ENCODE peak calls at places on chromosomes 6 and 20, in ten cellular contexts. One of them, this sample, is unnamed.

GRCh38 chr20:58577871-58578615 is 62.8 kb upstream of the APCDD1L start:
- DNase-seq in CD8-positive, alpha-beta memory T cell: no peak
- DNase-seq in stimulated activated CD4-positive, alpha-beta T cell treated with anti-CD3 and anti-CD28 coated beads, Interleukin-12 subunit alpha, Interleukin-12 subunit beta, amount 100 ng/mL, for 4 hours: no peak
- DNase-seq in stimulated activated CD8-positive, alpha-beta memory T cell treated with anti-CD3 and anti-CD28 coated beads, Interleukin-15, amount 100 ng/mL, for 4 hours: no peak
- DNase-seq in KG1: no peak
- DNase-seq in body of pancreas: no peak
- DNase-seq in GOT3: no peak
- DNase-seq in HFFc6: no peak
- DNase-seq in NCI-H1092 treated with DMSO at 0.1 percent for 48 hours: no peak
- DNase-seq in NCI-H69: no peak
- DNase-seq in this sample: no peak

GRCh38 chr20:36040571-36040970 is 72.2 kb downstream of the CNBD2 start:
- DNase-seq in body of pancreas: no peak
- DNase-seq in GOT3: no peak
- DNase-seq in stimulated activated CD4-positive, alpha-beta T cell treated with anti-CD3 and anti-CD28 coated beads, Interleukin-12 subunit alpha, Interleukin-12 subunit beta, amount 100 ng/mL, for 4 hours: no peak
- DNase-seq in stimulated activated CD8-positive, alpha-beta memory T cell treated with anti-CD3 and anti-CD28 coated beads, Interleukin-15, amount 100 ng/mL, for 4 hours: no peak
- DNase-seq in NCI-H69: no peak
- DNase-seq in HFFc6: no peak
- DNase-seq in CD8-positive, alpha-beta memory T cell: no peak
- DNase-seq in KG1: no peak
- DNase-seq in NCI-H1092 treated with DMSO at 0.1 percent for 48 hours: no peak
- DNase-seq in this sample: no peak

GRCh38 chr6:17096076-17096475 is 5.8 kb upstream of the STMND1 start:
- DNase-seq in body of pancreas: peak
- DNase-seq in HFFc6: no peak
- DNase-seq in stimulated activated CD8-positive, alpha-beta memory T cell treated with anti-CD3 and anti-CD28 coated beads, Interleukin-15, amount 100 ng/mL, for 4 hours: no peak
- DNase-seq in GOT3: no peak
- DNase-seq in KG1: no peak
- DNase-seq in CD8-positive, alpha-beta memory T cell: no peak
- DNase-seq in NCI-H69: no peak
- DNase-seq in stimulated activated CD4-positive, alpha-beta T cell treated with anti-CD3 and anti-CD28 coated beads, Interleukin-12 subunit alpha, Interleukin-12 subunit beta, amount 100 ng/mL, for 4 hours: no peak
- DNase-seq in NCI-H1092 treated with DMSO at 0.1 percent for 48 hours: no peak
- DNase-seq in this sample: no peak

GRCh38 chr6:43412541-43412940 is 14.8 kb upstream of the ABCC10 start:
- DNase-seq in stimulated activated CD8-positive, alpha-beta memory T cell treated with anti-CD3 and anti-CD28 coated beads, Interleukin-15, amount 100 ng/mL, for 4 hours: no peak
- DNase-seq in NCI-H69: no peak
- DNase-seq in stimulated activated CD4-positive, alpha-beta T cell treated with anti-CD3 and anti-CD28 coated beads, Interleukin-12 subunit alpha, Interleukin-12 subunit beta, amount 100 ng/mL, for 4 hours: no peak
- DNase-seq in KG1: no peak
- DNase-seq in body of pancreas: no peak
- DNase-seq in CD8-positive, alpha-beta memory T cell: no peak
- DNase-seq in HFFc6: no peak
- DNase-seq in GOT3: no peak
- DNase-seq in NCI-H1092 treated with DMSO at 0.1 percent for 48 hours: no peak
- DNase-seq in this sample: no peak

GRCh38 chr20:6976535-6976934 is 209.0 kb downstream of the BMP2 start:
- DNase-seq in GOT3: no peak
- DNase-seq in stimulated activated CD4-positive, alpha-beta T cell treated with anti-CD3 and anti-CD28 coated beads, Interleukin-12 subunit alpha, Interleukin-12 subunit beta, amount 100 ng/mL, for 4 hours: no peak
- DNase-seq in KG1: no peak
- DNase-seq in CD8-positive, alpha-beta memory T cell: no peak
- DNase-seq in body of pancreas: no peak
- DNase-seq in NCI-H1092 treated with DMSO at 0.1 percent for 48 hours: no peak
- DNase-seq in HFFc6: no peak
- DNase-seq in NCI-H69: peak
- DNase-seq in stimulated activated CD8-positive, alpha-beta memory T cell treated with anti-CD3 and anti-CD28 coated beads, Interleukin-15, amount 100 ng/mL, for 4 hours: no peak
- DNase-seq in this sample: no peak

GRCh38 chr6:104606361-104606760 is 253.4 kb downstream of the HACE1 start:
- DNase-seq in GOT3: no peak
- DNase-seq in stimulated activated CD4-positive, alpha-beta T cell treated with anti-CD3 and anti-CD28 coated beads, Interleukin-12 subunit alpha, Interleukin-12 subunit beta, amount 100 ng/mL, for 4 hours: no peak
- DNase-seq in stimulated activated CD8-positive, alpha-beta memory T cell treated with anti-CD3 and anti-CD28 coated beads, Interleukin-15, amount 100 ng/mL, for 4 hours: no peak
- DNase-seq in body of pancreas: no peak
- DNase-seq in HFFc6: no peak
- DNase-seq in CD8-positive, alpha-beta memory T cell: no peak
- DNase-seq in NCI-H1092 treated with DMSO at 0.1 percent for 48 hours: peak
- DNase-seq in NCI-H69: peak
- DNase-seq in KG1: no peak
- DNase-seq in this sample: no peak

GRCh38 chr6:90388395-90388794 is 91.8 kb upstream of the BACH2 start:
- DNase-seq in NCI-H69: no peak
- DNase-seq in body of pancreas: no peak
- DNase-seq in stimulated activated CD8-positive, alpha-beta memory T cell treated with anti-CD3 and anti-CD28 coated beads, Interleukin-15, amount 100 ng/mL, for 4 hours: no peak
- DNase-seq in KG1: no peak
- DNase-seq in NCI-H1092 treated with DMSO at 0.1 percent for 48 hours: no peak
- DNase-seq in HFFc6: no peak
- DNase-seq in stimulated activated CD4-positive, alpha-beta T cell treated with anti-CD3 and anti-CD28 coated beads, Interleukin-12 subunit alpha, Interleukin-12 subunit beta, amount 100 ng/mL, for 4 hours: no peak
- DNase-seq in GOT3: no peak
- DNase-seq in CD8-positive, alpha-beta memory T cell: no peak
- DNase-seq in this sample: no peak

GRCh38 chr6:1316482-1317220 is 4.8 kb downstream of the FOXQ1 start:
- DNase-seq in GOT3: no peak
- DNase-seq in KG1: no peak
- DNase-seq in NCI-H1092 treated with DMSO at 0.1 percent for 48 hours: no peak
- DNase-seq in stimulated activated CD8-positive, alpha-beta memory T cell treated with anti-CD3 and anti-CD28 coated beads, Interleukin-15, amount 100 ng/mL, for 4 hours: no peak
- DNase-seq in CD8-positive, alpha-beta memory T cell: no peak
- DNase-seq in HFFc6: peak
- DNase-seq in body of pancreas: peak
- DNase-seq in stimulated activated CD4-positive, alpha-beta T cell treated with anti-CD3 and anti-CD28 coated beads, Interleukin-12 subunit alpha, Interleukin-12 subunit beta, amount 100 ng/mL, for 4 hours: no peak
- DNase-seq in NCI-H69: peak
- DNase-seq in this sample: peak

GRCh38 chr6:44642870-44643522 is 255.5 kb downstream of the CDC5L start:
- DNase-seq in NCI-H69: peak
- DNase-seq in GOT3: no peak
- DNase-seq in NCI-H1092 treated with DMSO at 0.1 percent for 48 hours: peak
- DNase-seq in KG1: no peak
- DNase-seq in stimulated activated CD4-positive, alpha-beta T cell treated with anti-CD3 and anti-CD28 coated beads, Interleukin-12 subunit alpha, Interleukin-12 subunit beta, amount 100 ng/mL, for 4 hours: peak
- DNase-seq in HFFc6: peak
- DNase-seq in CD8-positive, alpha-beta memory T cell: no peak
- DNase-seq in stimulated activated CD8-positive, alpha-beta memory T cell treated with anti-CD3 and anti-CD28 coated beads, Interleukin-15, amount 100 ng/mL, for 4 hours: no peak
- DNase-seq in body of pancreas: no peak
- DNase-seq in this sample: no peak

GRCh38 chr20:235891-236290 is 8.8 kb downstream of the DEFB129 start:
- DNase-seq in stimulated activated CD8-positive, alpha-beta memory T cell treated with anti-CD3 and anti-CD28 coated beads, Interleukin-15, amount 100 ng/mL, for 4 hours: no peak
- DNase-seq in GOT3: no peak
- DNase-seq in NCI-H1092 treated with DMSO at 0.1 percent for 48 hours: no peak
- DNase-seq in HFFc6: peak
- DNase-seq in KG1: no peak
- DNase-seq in NCI-H69: no peak
- DNase-seq in CD8-positive, alpha-beta memory T cell: no peak
- DNase-seq in body of pancreas: no peak
- DNase-seq in stimulated activated CD4-positive, alpha-beta T cell treated with anti-CD3 and anti-CD28 coated beads, Interleukin-12 subunit alpha, Interleukin-12 subunit beta, amount 100 ng/mL, for 4 hours: no peak
- DNase-seq in this sample: no peak

GRCh38 chr20:4606046-4606445 is 115.7 kb upstream of the PRND start:
- DNase-seq in NCI-H69: no peak
- DNase-seq in GOT3: no peak
- DNase-seq in stimulated activated CD8-positive, alpha-beta memory T cell treated with anti-CD3 and anti-CD28 coated beads, Interleukin-15, amount 100 ng/mL, for 4 hours: no peak
- DNase-seq in CD8-positive, alpha-beta memory T cell: no peak
- DNase-seq in KG1: no peak
- DNase-seq in body of pancreas: no peak
- DNase-seq in HFFc6: no peak
- DNase-seq in stimulated activated CD4-positive, alpha-beta T cell treated with anti-CD3 and anti-CD28 coated beads, Interleukin-12 subunit alpha, Interleukin-12 subunit beta, amount 100 ng/mL, for 4 hours: no peak
- DNase-seq in NCI-H1092 treated with DMSO at 0.1 percent for 48 hours: no peak
- DNase-seq in this sample: no peak

GRCh38 chr20:21225215-21225947 is 77.8 kb upstream of the XRN2 start:
- DNase-seq in KG1: no peak
- DNase-seq in body of pancreas: no peak
- DNase-seq in stimulated activated CD8-positive, alpha-beta memory T cell treated with anti-CD3 and anti-CD28 coated beads, Interleukin-15, amount 100 ng/mL, for 4 hours: no peak
- DNase-seq in stimulated activated CD4-positive, alpha-beta T cell treated with anti-CD3 and anti-CD28 coated beads, Interleukin-12 subunit alpha, Interleukin-12 subunit beta, amount 100 ng/mL, for 4 hours: no peak
- DNase-seq in CD8-positive, alpha-beta memory T cell: no peak
- DNase-seq in NCI-H1092 treated with DMSO at 0.1 percent for 48 hours: no peak
- DNase-seq in HFFc6: no peak
- DNase-seq in GOT3: no peak
- DNase-seq in NCI-H69: no peak
- DNase-seq in this sample: no peak

GRCh38 chr20:62200491-62201172 is 17.8 kb downstream of the MTG2 start:
- DNase-seq in stimulated activated CD4-positive, alpha-beta T cell treated with anti-CD3 and anti-CD28 coated beads, Interleukin-12 subunit alpha, Interleukin-12 subunit beta, amount 100 ng/mL, for 4 hours: no peak
- DNase-seq in HFFc6: no peak
- DNase-seq in stimulated activated CD8-positive, alpha-beta memory T cell treated with anti-CD3 and anti-CD28 coated beads, Interleukin-15, amount 100 ng/mL, for 4 hours: no peak
- DNase-seq in KG1: no peak
- DNase-seq in GOT3: no peak
- DNase-seq in body of pancreas: no peak
- DNase-seq in NCI-H69: no peak
- DNase-seq in CD8-positive, alpha-beta memory T cell: no peak
- DNase-seq in NCI-H1092 treated with DMSO at 0.1 percent for 48 hours: no peak
- DNase-seq in this sample: no peak

GRCh38 chr6:43919774-43920173 is 149.8 kb downstream of the VEGFA start:
- DNase-seq in NCI-H69: no peak
- DNase-seq in KG1: no peak
- DNase-seq in NCI-H1092 treated with DMSO at 0.1 percent for 48 hours: no peak
- DNase-seq in GOT3: no peak
- DNase-seq in CD8-positive, alpha-beta memory T cell: no peak
- DNase-seq in stimulated activated CD4-positive, alpha-beta T cell treated with anti-CD3 and anti-CD28 coated beads, Interleukin-12 subunit alpha, Interleukin-12 subunit beta, amount 100 ng/mL, for 4 hours: no peak
- DNase-seq in HFFc6: no peak
- DNase-seq in body of pancreas: no peak
- DNase-seq in stimulated activated CD8-positive, alpha-beta memory T cell treated with anti-CD3 and anti-CD28 coated beads, Interleukin-15, amount 100 ng/mL, for 4 hours: no peak
- DNase-seq in this sample: no peak

GRCh38 chr20:16918366-16918765 is 170.2 kb downstream of the OTOR start:
- DNase-seq in stimulated activated CD4-positive, alpha-beta T cell treated with anti-CD3 and anti-CD28 coated beads, Interleukin-12 subunit alpha, Interleukin-12 subunit beta, amount 100 ng/mL, for 4 hours: no peak
- DNase-seq in HFFc6: no peak
- DNase-seq in body of pancreas: no peak
- DNase-seq in NCI-H69: no peak
- DNase-seq in KG1: no peak
- DNase-seq in stimulated activated CD8-positive, alpha-beta memory T cell treated with anti-CD3 and anti-CD28 coated beads, Interleukin-15, amount 100 ng/mL, for 4 hours: no peak
- DNase-seq in GOT3: no peak
- DNase-seq in CD8-positive, alpha-beta memory T cell: no peak
- DNase-seq in NCI-H1092 treated with DMSO at 0.1 percent for 48 hours: no peak
- DNase-seq in this sample: no peak

GRCh38 chr6:57221191-57221935 is 744 bp downstream of the RAB23 start:
- DNase-seq in NCI-H1092 treated with DMSO at 0.1 percent for 48 hours: peak
- DNase-seq in body of pancreas: peak
- DNase-seq in CD8-positive, alpha-beta memory T cell: peak
- DNase-seq in GOT3: peak
- DNase-seq in stimulated activated CD8-positive, alpha-beta memory T cell treated with anti-CD3 and anti-CD28 coated beads, Interleukin-15, amount 100 ng/mL, for 4 hours: peak
- DNase-seq in NCI-H69: peak
- DNase-seq in KG1: peak
- DNase-seq in stimulated activated CD4-positive, alpha-beta T cell treated with anti-CD3 and anti-CD28 coated beads, Interleukin-12 subunit alpha, Interleukin-12 subunit beta, amount 100 ng/mL, for 4 hours: peak
- DNase-seq in HFFc6: peak
- DNase-seq in this sample: peak

GRCh38 chr6:150212745-150213144 is 69.9 kb downstream of the PPP1R14C start:
- DNase-seq in KG1: no peak
- DNase-seq in CD8-positive, alpha-beta memory T cell: no peak
- DNase-seq in GOT3: no peak
- DNase-seq in body of pancreas: no peak
- DNase-seq in HFFc6: no peak
- DNase-seq in NCI-H1092 treated with DMSO at 0.1 percent for 48 hours: no peak
- DNase-seq in stimulated activated CD4-positive, alpha-beta T cell treated with anti-CD3 and anti-CD28 coated beads, Interleukin-12 subunit alpha, Interleukin-12 subunit beta, amount 100 ng/mL, for 4 hours: no peak
- DNase-seq in stimulated activated CD8-positive, alpha-beta memory T cell treated with anti-CD3 and anti-CD28 coated beads, Interleukin-15, amount 100 ng/mL, for 4 hours: no peak
- DNase-seq in NCI-H69: peak
- DNase-seq in this sample: no peak

GRCh38 chr20:25276533-25277050 is 28.7 kb downstream of the PYGB start:
- DNase-seq in stimulated activated CD8-positive, alpha-beta memory T cell treated with anti-CD3 and anti-CD28 coated beads, Interleukin-15, amount 100 ng/mL, for 4 hours: no peak
- DNase-seq in NCI-H1092 treated with DMSO at 0.1 percent for 48 hours: no peak
- DNase-seq in CD8-positive, alpha-beta memory T cell: no peak
- DNase-seq in KG1: no peak
- DNase-seq in NCI-H69: no peak
- DNase-seq in HFFc6: no peak
- DNase-seq in GOT3: no peak
- DNase-seq in stimulated activated CD4-positive, alpha-beta T cell treated with anti-CD3 and anti-CD28 coated beads, Interleukin-12 subunit alpha, Interleukin-12 subunit beta, amount 100 ng/mL, for 4 hours: no peak
- DNase-seq in body of pancreas: peak
- DNase-seq in this sample: no peak

GRCh38 chr6:11354019-11354418 is 121.6 kb upstream of the NEDD9 start:
- DNase-seq in stimulated activated CD4-positive, alpha-beta T cell treated with anti-CD3 and anti-CD28 coated beads, Interleukin-12 subunit alpha, Interleukin-12 subunit beta, amount 100 ng/mL, for 4 hours: peak
- DNase-seq in KG1: no peak
- DNase-seq in CD8-positive, alpha-beta memory T cell: no peak
- DNase-seq in NCI-H1092 treated with DMSO at 0.1 percent for 48 hours: no peak
- DNase-seq in NCI-H69: no peak
- DNase-seq in stimulated activated CD8-positive, alpha-beta memory T cell treated with anti-CD3 and anti-CD28 coated beads, Interleukin-15, amount 100 ng/mL, for 4 hours: peak
- DNase-seq in GOT3: no peak
- DNase-seq in HFFc6: no peak
- DNase-seq in body of pancreas: peak
- DNase-seq in this sample: no peak

GRCh38 chr20:52470561-52470960 is 279.0 kb upstream of the ZFP64 start:
- DNase-seq in CD8-positive, alpha-beta memory T cell: no peak
- DNase-seq in KG1: no peak
- DNase-seq in HFFc6: no peak
- DNase-seq in NCI-H1092 treated with DMSO at 0.1 percent for 48 hours: no peak
- DNase-seq in stimulated activated CD8-positive, alpha-beta memory T cell treated with anti-CD3 and anti-CD28 coated beads, Interleukin-15, amount 100 ng/mL, for 4 hours: no peak
- DNase-seq in NCI-H69: no peak
- DNase-seq in stimulated activated CD4-positive, alpha-beta T cell treated with anti-CD3 and anti-CD28 coated beads, Interleukin-12 subunit alpha, Interleukin-12 subunit beta, amount 100 ng/mL, for 4 hours: no peak
- DNase-seq in GOT3: no peak
- DNase-seq in body of pancreas: no peak
- DNase-seq in this sample: no peak

GRCh38 chr6:91303326-91303725 is 716.5 kb upstream of the MAP3K7 start:
- DNase-seq in HFFc6: no peak
- DNase-seq in NCI-H69: no peak
- DNase-seq in GOT3: no peak
- DNase-seq in body of pancreas: no peak
- DNase-seq in NCI-H1092 treated with DMSO at 0.1 percent for 48 hours: no peak
- DNase-seq in CD8-positive, alpha-beta memory T cell: no peak
- DNase-seq in KG1: no peak
- DNase-seq in stimulated activated CD8-positive, alpha-beta memory T cell treated with anti-CD3 and anti-CD28 coated beads, Interleukin-15, amount 100 ng/mL, for 4 hours: no peak
- DNase-seq in stimulated activated CD4-positive, alpha-beta T cell treated with anti-CD3 and anti-CD28 coated beads, Interleukin-12 subunit alpha, Interleukin-12 subunit beta, amount 100 ng/mL, for 4 hours: no peak
- DNase-seq in this sample: no peak

GRCh38 chr20:54292186-54292585 is 84.3 kb downstream of the PFDN4 start:
- DNase-seq in GOT3: no peak
- DNase-seq in body of pancreas: no peak
- DNase-seq in stimulated activated CD4-positive, alpha-beta T cell treated with anti-CD3 and anti-CD28 coated beads, Interleukin-12 subunit alpha, Interleukin-12 subunit beta, amount 100 ng/mL, for 4 hours: no peak
- DNase-seq in CD8-positive, alpha-beta memory T cell: no peak
- DNase-seq in HFFc6: no peak
- DNase-seq in NCI-H1092 treated with DMSO at 0.1 percent for 48 hours: no peak
- DNase-seq in KG1: no peak
- DNase-seq in stimulated activated CD8-positive, alpha-beta memory T cell treated with anti-CD3 and anti-CD28 coated beads, Interleukin-15, amount 100 ng/mL, for 4 hours: no peak
- DNase-seq in NCI-H69: no peak
- DNase-seq in this sample: no peak

GRCh38 chr6:90131614-90132423 is 164.8 kb downstream of the BACH2 start:
- DNase-seq in body of pancreas: no peak
- DNase-seq in NCI-H69: no peak
- DNase-seq in stimulated activated CD8-positive, alpha-beta memory T cell treated with anti-CD3 and anti-CD28 coated beads, Interleukin-15, amount 100 ng/mL, for 4 hours: no peak
- DNase-seq in CD8-positive, alpha-beta memory T cell: no peak
- DNase-seq in NCI-H1092 treated with DMSO at 0.1 percent for 48 hours: no peak
- DNase-seq in HFFc6: peak
- DNase-seq in KG1: no peak
- DNase-seq in GOT3: no peak
- DNase-seq in stimulated activated CD4-positive, alpha-beta T cell treated with anti-CD3 and anti-CD28 coated beads, Interleukin-12 subunit alpha, Interleukin-12 subunit beta, amount 100 ng/mL, for 4 hours: no peak
- DNase-seq in this sample: no peak

GRCh38 chr6:111550195-111550594 is 55.5 kb downstream of the TRAF3IP2 start:
- DNase-seq in KG1: no peak
- DNase-seq in stimulated activated CD8-positive, alpha-beta memory T cell treated with anti-CD3 and anti-CD28 coated beads, Interleukin-15, amount 100 ng/mL, for 4 hours: no peak
- DNase-seq in HFFc6: no peak
- DNase-seq in NCI-H69: peak
- DNase-seq in CD8-positive, alpha-beta memory T cell: no peak
- DNase-seq in body of pancreas: no peak
- DNase-seq in stimulated activated CD4-positive, alpha-beta T cell treated with anti-CD3 and anti-CD28 coated beads, Interleukin-12 subunit alpha, Interleukin-12 subunit beta, amount 100 ng/mL, for 4 hours: no peak
- DNase-seq in GOT3: no peak
- DNase-seq in NCI-H1092 treated with DMSO at 0.1 percent for 48 hours: no peak
- DNase-seq in this sample: no peak

This sample was measured in SK-N-DZ.